ENCODE peak calls at places on chromosome 14, in seven cellular contexts. S is posterior cingulate gyrus, H is NCI-H1105, I is IMR-90, D is neural progenitor cell, W is foreskin fibroblast, N is tibial nerve. Y is an unnamed sample.

GRCh38 chr14:70697681-70698080 is 56.0 kb downstream of the TTC9 start:
- DNase-seq in S (no peak), H (no peak), I (no peak), D (no peak), W (no peak), N (no peak), Y (no peak)

GRCh38 chr14:70398706-70399431 is 18.0 kb downstream of the SYNJ2BP start:
- DNase-seq in S (no peak), H (no peak), I (no peak), D (no peak), W (no peak), N (no peak), Y (no peak)

GRCh38 chr14:99035712-99036593 is 236.0 kb downstream of the BCL11B start:
- DNase-seq in S (no peak), H (no peak), I (peak), D (peak), W (peak), N (peak), Y (peak)

GRCh38 chr14:64725360-64725815 is 21.2 kb downstream of the PLEKHG3 start:
- DNase-seq in S (no peak), H (no peak), I (no peak), D (peak), W (no peak), N (no peak), Y (no peak)

GRCh38 chr14:75005357-75005756 is 2.6 kb downstream of the EIF2B2 start:
- DNase-seq in S (no peak), H (no peak), I (no peak), D (no peak), W (no peak), N (no peak), Y (no peak)

GRCh38 chr14:37592288-37593274 is 2.5 kb downstream of the FOXA1 start:
- DNase-seq in S (no peak), H (no peak), I (no peak), D (peak), W (no peak), N (no peak), Y (no peak)

GRCh38 chr14:35533357-35534129 is 421 bp upstream of the INSM2 start:
- DNase-seq in S (peak), H (peak), I (peak), D (peak), W (peak), N (no peak), Y (peak)

GRCh38 chr14:99213101-99213500 is 58.9 kb downstream of the BCL11B start:
- DNase-seq in S (no peak), H (no peak), I (no peak), D (no peak), W (peak), N (no peak), Y (no peak)

GRCh38 chr14:55383541-55384140 is 28.0 kb downstream of the ATG14 start:
- DNase-seq in S (peak), H (no peak), I (no peak), D (no peak), W (no peak), N (no peak), Y (no peak)

GRCh38 chr14:71720978-71721624 is 211.1 kb upstream of the RGS6 start:
- DNase-seq in S (no peak), H (peak), I (peak), D (peak), W (peak), N (no peak), Y (no peak)

Y was measured in midbrain.